ENCODE peak calls at places on chromosomes 2 and 18, in six cellular contexts. Z, J, D, H, G and X are unnamed samples.

GRCh38 chr2:188444106-188444835 is 152.6 kb downstream of the GULP1 start:
- DNase-seq in Z (peak), J (no peak), D (no peak), H (no peak), G (no peak), X (no peak)

GRCh38 chr2:40734797-40735196 is 282.9 kb upstream of the SLC8A1 start:
- DNase-seq in Z (no peak), J (no peak), D (no peak), H (no peak), G (peak), X (no peak)

GRCh38 chr2:70708376-70709199 is 59.4 kb downstream of the ADD2 start:
- DNase-seq in Z (no peak), J (no peak), D (no peak), H (no peak), G (no peak), X (no peak)

GRCh38 chr2:47054036-47054555 is 101.0 kb downstream of the STPG4 start:
- DNase-seq in Z (no peak), J (no peak), D (no peak), H (no peak), G (no peak), X (no peak)

GRCh38 chr2:72676341-72677025 is 149.3 kb downstream of the EXOC6B start:
- DNase-seq in Z (peak), J (no peak), D (no peak), H (no peak), G (peak), X (no peak)

GRCh38 chr2:54560146-54560881 is 104.2 kb downstream of the SPTBN1 start:
- DNase-seq in Z (peak), J (peak), D (peak), H (peak), G (peak), X (no peak)

GRCh38 chr2:25063876-25064660 is 22.2 kb downstream of the EFR3B start:
- DNase-seq in Z (no peak), J (no peak), D (no peak), H (no peak), G (no peak), X (no peak)

GRCh38 chr18:54950221-54950620 is 9.0 kb downstream of the CCDC68 start:
- DNase-seq in Z (peak), J (no peak), D (peak), H (no peak), G (no peak), X (no peak)

GRCh38 chr2:203913947-203914346 is 22.6 kb upstream of the ICOS start:
- DNase-seq in Z (peak), J (no peak), D (no peak), H (no peak), G (no peak), X (no peak)

GRCh38 chr2:85131116-85131515 is 2.1 kb upstream of the TCF7L1 start:
- DNase-seq in Z (peak), J (peak), D (no peak), H (no peak), G (peak), X (no peak)

GRCh38 chr2:186349508-186349907 is 136.6 kb upstream of the ZC3H15 start:
- DNase-seq in Z (peak), J (peak), D (no peak), H (peak), G (peak), X (no peak)

GRCh38 chr2:42784204-42784880 is 8.0 kb downstream of the HAAO start:
- DNase-seq in Z (no peak), J (no peak), D (no peak), H (no peak), G (no peak), X (no peak)